ENCODE peak calls at places on chromosome 19, in ten cellular contexts. O is sigmoid colon, X is tibial nerve, M is IMR-90, U is PC-3, N is lung, H is pancreas, P is heart right ventricle, V is Peyer's patch, D is AG10803. A is an unnamed sample.

GRCh38 chr19:49425922-49426592 is 869 bp downstream of the GFY start:
- DNase-seq in N (no peak), D (no peak), U (peak), O (no peak), P (no peak), V (no peak), M (no peak), X (no peak), H (no peak), A (no peak)

GRCh38 chr19:1239796-1240737 is 1.5 kb upstream of the ATP5F1D start:
- DNase-seq in O (peak), V (peak), D (peak), U (peak), N (peak), P (peak), X (peak), H (no peak), M (peak), A (peak)

GRCh38 chr19:7355151-7355845 is 6.6 kb downstream of the ARHGEF18 start:
- DNase-seq in H (no peak), U (no peak), O (peak), V (no peak), P (no peak), D (peak), M (peak), N (no peak), X (no peak), A (peak)

GRCh38 chr19:46388311-46389095 is 24.9 kb downstream of the CCDC8 start:
- DNase-seq in P (no peak), H (peak), O (peak), U (no peak), V (no peak), X (no peak), N (no peak), D (no peak), M (no peak), A (no peak)

GRCh38 chr19:18588611-18589379 is at the start of gene REX1BD:
- DNase-seq in U (peak), H (peak), V (peak), O (peak), X (peak), D (peak), P (peak), M (peak), N (peak), A (peak)

GRCh38 chr19:11382898-11383705 is 1.0 kb downstream of the EPOR start:
- DNase-seq in P (peak), V (peak), U (peak), X (peak), D (no peak), M (no peak), N (peak), O (peak), H (peak), A (peak)

GRCh38 chr19:55546822-55547614 is 1.7 kb upstream of the SBK3 start:
- DNase-seq in D (peak), P (peak), X (peak), O (peak), H (no peak), M (peak), N (peak), V (no peak), U (peak), A (peak)

GRCh38 chr19:6773323-6773931 is 919 bp downstream of the VAV1 start:
- DNase-seq in H (no peak), V (no peak), X (no peak), U (no peak), P (no peak), M (no peak), O (no peak), D (no peak), N (peak), A (no peak)

GRCh38 chr19:29620931-29621351 is 14.9 kb downstream of the POP4 start:
- DNase-seq in O (no peak), N (no peak), H (no peak), P (no peak), V (no peak), D (no peak), X (no peak), U (no peak), M (no peak), A (no peak)

GRCh38 chr19:30367421-30367820 is 4.8 kb upstream of the ZNF536 start:
- DNase-seq in H (no peak), D (no peak), P (no peak), N (no peak), O (no peak), U (no peak), V (no peak), M (no peak), X (no peak), A (no peak)

GRCh38 chr19:48190288-48191284 is 20.1 kb downstream of the ZSWIM9 start:
- DNase-seq in N (peak), D (no peak), V (no peak), H (no peak), M (peak), P (no peak), O (peak), U (peak), X (no peak), A (peak)

GRCh38 chr19:13839938-13840750 is 36.8 kb upstream of the NANOS3 start:
- DNase-seq in D (peak), V (peak), O (peak), M (peak), N (peak), U (peak), P (no peak), X (peak), H (peak), A (no peak)

GRCh38 chr19:10205636-10206035 is 10.9 kb upstream of the DNMT1 start:
- DNase-seq in M (no peak), N (no peak), H (no peak), O (no peak), U (no peak), D (no peak), V (no peak), P (no peak), X (no peak), A (no peak)

GRCh38 chr19:19752760-19753403 is 20.0 kb upstream of the ZNF14 start:
- DNase-seq in H (no peak), D (no peak), P (no peak), X (no peak), M (no peak), U (no peak), N (no peak), V (no peak), O (no peak), A (no peak)

GRCh38 chr19:11364296-11364904 is 9.2 kb downstream of the PLPPR2 start:
- DNase-seq in U (no peak), N (no peak), D (no peak), M (no peak), P (no peak), O (no peak), H (no peak), X (no peak), V (no peak), A (no peak)

GRCh38 chr19:5321851-5322681 is 18.5 kb downstream of the PTPRS start:
- DNase-seq in V (no peak), N (no peak), H (no peak), P (no peak), D (no peak), O (no peak), U (no peak), M (no peak), X (no peak), A (no peak)

GRCh38 chr19:3721131-3721899 is 13.1 kb downstream of the TJP3 start:
- DNase-seq in D (peak), P (peak), U (peak), V (peak), H (peak), N (peak), M (peak), X (peak), O (peak), A (peak)
- H3K4me3 ChIP-seq in D (no peak), P (no peak), U (peak), V (peak), H (peak), N (no peak), M (no peak), X (no peak), O (peak), A (no peak)

GRCh38 chr19:51505904-51506303 is 4.3 kb upstream of the SIGLEC12 start:
- DNase-seq in V (no peak), P (no peak), D (no peak), H (no peak), N (no peak), X (no peak), O (no peak), M (no peak), U (no peak), A (no peak)

GRCh38 chr19:51503428-51503827 is 1.8 kb upstream of the SIGLEC12 start:
- DNase-seq in P (no peak), O (no peak), D (no peak), H (no peak), V (no peak), U (no peak), N (no peak), M (no peak), X (no peak), A (no peak)

GRCh38 chr19:51503891-51504290 is 2.3 kb upstream of the SIGLEC12 start:
- DNase-seq in M (no peak), X (no peak), O (no peak), V (no peak), P (no peak), H (no peak), N (no peak), U (no peak), D (no peak), A (no peak)

GRCh38 chr19:51497666-51498065 is 3.9 kb downstream of the SIGLEC12 start:
- DNase-seq in P (no peak), H (no peak), O (no peak), V (no peak), X (no peak), D (no peak), M (no peak), U (no peak), N (no peak), A (no peak)

GRCh38 chr19:51501594-51502263 is at the start of gene SIGLEC12:
- DNase-seq in N (peak), X (peak), U (no peak), M (no peak), D (no peak), H (no peak), V (no peak), P (peak), O (peak), A (no peak)
- TF ChIP-seq CTCF in N (no peak), X (no peak), U (no peak), M (no peak), D (no peak), H (no peak), V (no peak), P (no peak), O (no peak), A (no peak)

GRCh38 chr19:41323023-41323422 is 13.1 kb downstream of the CCDC97 start:
- DNase-seq in H (no peak), V (no peak), X (no peak), U (no peak), D (peak), O (peak), M (peak), P (no peak), N (no peak), A (peak)
- H3K4me3 ChIP-seq in H (no peak), V (no peak), X (no peak), U (no peak), D (peak), O (no peak), M (no peak), P (no peak), N (no peak), A (peak)

GRCh38 chr19:15399234-15399515 is 19.6 kb upstream of the AKAP8 start:
- DNase-seq in N (no peak), H (no peak), U (no peak), X (no peak), D (no peak), P (no peak), M (no peak), V (no peak), O (peak), A (no peak)

GRCh38 chr19:15401397-15401710 is 17.4 kb downstream of the AKAP8L start:
- DNase-seq in P (no peak), N (no peak), V (no peak), X (no peak), M (no peak), H (no peak), U (no peak), D (no peak), O (no peak), A (no peak)

GRCh38 chr19:15398501-15399233 is 19.1 kb upstream of the AKAP8 start:
- DNase-seq in D (no peak), N (no peak), X (no peak), O (peak), V (no peak), P (no peak), M (no peak), U (no peak), H (peak), A (no peak)

GRCh38 chr19:15400521-15401396 is 18.0 kb downstream of the AKAP8L start:
- DNase-seq in N (no peak), D (no peak), H (no peak), P (no peak), U (no peak), O (peak), V (no peak), X (no peak), M (no peak), A (no peak)

DNA sequence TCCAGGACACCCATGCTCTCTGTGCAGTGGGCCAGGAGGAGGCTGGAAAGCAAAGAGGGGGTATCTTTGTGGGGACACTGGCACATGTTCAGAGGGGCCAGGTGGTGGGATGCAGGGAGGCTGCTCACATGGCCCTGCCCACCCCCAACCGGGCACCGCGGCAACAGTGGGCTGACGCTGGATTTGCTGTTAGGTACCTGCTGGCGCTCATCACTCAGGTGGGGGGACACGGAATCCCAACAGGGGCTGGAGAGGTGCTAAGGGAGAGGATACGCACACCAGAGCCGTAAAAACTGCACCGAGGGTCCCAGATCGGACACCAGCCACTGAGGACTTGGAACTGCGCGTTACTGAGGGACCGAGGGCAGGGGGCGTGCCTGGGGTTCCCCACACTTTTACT is 19.2 kb downstream of the AKAP8L start:
- DNase-seq in P (no peak), D (no peak), N (no peak), V (no peak), O (peak), U (no peak), X (no peak), M (no peak), H (no peak), A (no peak)
- TF ChIP-seq CTCF in P (no peak), D (no peak), N (no peak), V (no peak), O (no peak), U (no peak), X (no peak), M (no peak), H (no peak), A (no peak)

A was measured in fibroblast of pulmonary artery.